ENCODE peak calls at places on chromosomes 11 and 22, in four cellular contexts. G is neuronal stem cell, L is H9, K is H1. S is an unnamed sample. For H3K4me1, the result is how much of the 10 kb centered on the place peaks cover.

GRCh38 chr11:60528934-60529333 is 13.7 kb downstream of the MS4A13 start:
- DNase-seq in G (no peak), L (no peak), K (no peak), S (no peak)

GRCh38 chr22:32842486-32842885 is 41.0 kb downstream of the TIMP3 start:
- DNase-seq in G (no peak), L (no peak), K (no peak), S (peak)

GRCh38 chr11:125591659-125592304 is 870 bp upstream of the STT3A start:
- DNase-seq in G (no peak), L (peak), K (no peak), S (no peak)

GRCh38 chr11:110738641-110739040 is 26.4 kb upstream of the ARHGAP20 start:
- DNase-seq in G (no peak), L (no peak), K (no peak), S (no peak)

GRCh38 chr11:6667733-6668374 is 12.2 kb upstream of the DCHS1 start:
- DNase-seq in G (no peak), L (no peak), K (no peak), S (peak)

GRCh38 chr11:35232961-35233360 is 94.0 kb downstream of the CD44 start:
- DNase-seq in G (no peak), L (no peak), K (no peak), S (peak)

GRCh38 chr11:12249590-12250260 is 127.6 kb upstream of the PARVA start:
- DNase-seq in G (no peak), L (no peak), K (no peak), S (no peak)

GRCh38 chr11:14423633-14424032 is 64.7 kb upstream of the RRAS2 start:
- DNase-seq in G (no peak), L (no peak), K (no peak), S (peak)

GRCh38 chr11:110434952-110435779 is 5.4 kb downstream of the FDX1 start:
- DNase-seq in G (no peak), L (no peak), K (no peak), S (peak)

GRCh38 chr22:46638601-46639431 is 18.6 kb downstream of the GRAMD4 start:
- DNase-seq in G (no peak), L (no peak), K (no peak), S (peak)

GRCh38 chr11:118002010-118002540 is 15.9 kb downstream of the IL10RA start:
- DNase-seq in G (no peak), L (no peak), K (no peak), S (no peak)

GRCh38 chr11:77142091-77142975 is 14.3 kb downstream of the MYO7A start:
- DNase-seq in G (no peak), L (no peak), K (no peak), S (no peak)

GRCh38 chr22:35582218-35582860 is 34.8 kb downstream of the MB start:
- DNase-seq in G (no peak), L (no peak), K (no peak), S (peak)

GRCh38 chr11:313304-313786 is 495 bp upstream of the IFITM1 start:
- DNase-seq in G (no peak), L (no peak), K (peak), S (no peak)
- H2BK12ac ChIP-seq in G (no peak), L (no peak), K (peak), S (peak)

GRCh38 chr11:64891215-64891848 is 12.9 kb upstream of the EHD1 start:
- DNase-seq in G (no peak), L (no peak), K (no peak), S (no peak)
- H3K4me1 ChIP-seq in G (under half), L (under half), K (under half), S (under half)

GRCh38 chr11:92980291-92980690 is 10.8 kb downstream of the MTNR1B start:
- DNase-seq in G (no peak), L (no peak), K (no peak), S (no peak)

GRCh38 chr11:92977401-92977800 is 8.0 kb downstream of the MTNR1B start:
- DNase-seq in G (no peak), L (no peak), K (no peak), S (no peak)

GRCh38 chr11:92978226-92979111 is 9.0 kb downstream of the MTNR1B start:
- DNase-seq in G (no peak), L (no peak), K (no peak), S (no peak)

GRCh38 chr11:92981508-92982043 is 12.1 kb downstream of the MTNR1B start:
- DNase-seq in G (no peak), L (no peak), K (no peak), S (no peak)

GRCh38 chr11:92979176-92979575 is 9.7 kb downstream of the MTNR1B start:
- DNase-seq in G (no peak), L (no peak), K (no peak), S (peak)
- H2BK15ac ChIP-seq in G (no peak), L (no peak), K (no peak), S (no peak)

DNA sequence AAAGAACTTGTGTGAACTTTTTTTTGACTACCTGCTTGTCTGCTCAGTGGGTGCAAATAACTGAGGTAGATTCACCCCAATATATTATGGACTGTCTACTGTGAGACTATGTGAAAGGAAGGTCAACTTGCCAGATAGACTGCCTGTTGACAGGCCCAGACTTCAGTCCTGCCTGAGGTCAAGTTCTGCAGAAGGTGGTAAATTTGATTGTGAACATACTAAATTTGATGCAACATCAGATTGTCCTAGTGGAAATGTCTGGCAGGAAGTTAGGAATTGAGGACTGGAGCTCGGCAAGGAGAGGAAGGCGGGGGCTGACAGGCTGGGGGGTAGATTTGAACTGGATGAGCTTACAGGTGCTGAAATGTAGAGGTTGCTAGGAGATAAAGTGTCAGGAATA is 140.7 kb downstream of the TTC28 start:
- DNase-seq in G (no peak), L (no peak), K (no peak), S (no peak)
- H2BK12ac ChIP-seq in G (no peak), L (no peak), K (no peak), S (no peak)

GRCh38 chr22:28869736-28870135 is 13.6 kb upstream of the ZNRF3 start:
- DNase-seq in G (no peak), L (no peak), K (no peak), S (no peak)
- H3K4me1 ChIP-seq in G (under half), L (under half), K (under half), S (under half)

GRCh38 chr22:39290724-39291161 is 28.7 kb downstream of the RPL3 start:
- DNase-seq in G (no peak), L (peak), K (no peak), S (peak)

GRCh38 chr22:39291501-39291900 is 27.9 kb downstream of the RPL3 start:
- DNase-seq in G (no peak), L (peak), K (no peak), S (no peak)

GRCh38 chr22:39293766-39294368 is 25.6 kb downstream of the RPL3 start:
- DNase-seq in G (no peak), L (no peak), K (no peak), S (no peak)

GRCh38 chr22:39292002-39292401 is 27.4 kb downstream of the RPL3 start:
- DNase-seq in G (no peak), L (no peak), K (no peak), S (no peak)

GRCh38 chr22:39292561-39293074 is 26.8 kb downstream of the RPL3 start:
- DNase-seq in G (peak), L (peak), K (no peak), S (peak)
- H2BK15ac ChIP-seq in G (peak), L (no peak), K (peak), S (peak)

GRCh38 chr11:2927851-2928604 is 1.2 kb downstream of the PHLDA2 start:
- DNase-seq in G (no peak), L (no peak), K (no peak), S (peak)

GRCh38 chr11:2927493-2927800 is 1.8 kb downstream of the PHLDA2 start:
- DNase-seq in G (no peak), L (no peak), K (no peak), S (no peak)

GRCh38 chr11:2929880-2930704 is 872 bp upstream of the PHLDA2 start:
- DNase-seq in G (peak), L (peak), K (peak), S (peak)

GRCh38 chr11:2929511-2929879 is 275 bp upstream of the PHLDA2 start:
- DNase-seq in G (no peak), L (no peak), K (no peak), S (peak)

DNA sequence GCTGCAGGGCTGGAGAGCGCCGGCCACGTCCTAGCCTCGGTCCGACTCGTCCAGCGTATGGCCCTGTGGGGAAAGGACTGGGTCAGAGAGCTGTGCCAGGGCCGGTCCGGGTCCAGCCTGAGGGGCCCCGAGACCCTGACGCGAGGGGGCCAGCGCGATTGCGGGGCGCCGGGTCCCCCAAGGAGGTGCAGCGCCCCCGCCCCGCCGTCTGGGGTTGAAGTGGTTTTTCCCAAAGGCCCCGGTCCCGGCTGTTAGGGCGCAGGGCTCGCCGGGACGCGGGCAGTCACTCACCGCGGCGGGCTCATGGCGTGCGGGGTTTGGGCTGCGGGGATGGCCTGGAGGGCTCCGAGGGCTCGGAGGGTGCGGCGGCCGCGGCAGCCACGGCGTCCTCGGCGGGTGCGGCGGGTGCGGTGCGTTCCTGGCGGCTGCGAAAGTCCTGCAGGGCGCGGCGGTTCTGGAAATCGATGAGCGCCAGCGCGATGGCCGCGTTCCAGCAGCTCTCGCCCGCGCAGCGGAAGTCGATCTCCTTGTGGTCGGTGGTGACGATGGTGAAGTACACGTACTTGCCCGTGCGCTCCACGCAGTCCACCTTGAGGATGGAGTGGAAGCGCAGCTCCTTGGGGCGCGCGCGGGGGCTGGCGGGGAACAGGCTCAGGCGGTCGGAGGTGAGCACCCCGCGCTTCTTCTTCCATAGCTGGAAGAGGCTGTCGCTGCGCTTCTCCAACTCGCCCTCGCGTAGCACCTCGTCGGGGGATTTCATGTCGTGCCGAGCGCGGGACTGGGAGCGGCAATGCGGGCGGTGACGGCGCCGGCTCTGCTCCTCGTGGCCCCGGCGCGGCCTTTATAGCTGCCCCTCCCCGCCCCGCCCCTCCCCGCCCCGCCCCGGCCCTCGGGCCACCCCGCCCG is at the start of gene PHLDA2:
- DNase-seq in G (no peak), L (peak), K (peak), S (peak)
- H2BK12ac ChIP-seq in G (peak), L (no peak), K (peak), S (peak)

DNA sequence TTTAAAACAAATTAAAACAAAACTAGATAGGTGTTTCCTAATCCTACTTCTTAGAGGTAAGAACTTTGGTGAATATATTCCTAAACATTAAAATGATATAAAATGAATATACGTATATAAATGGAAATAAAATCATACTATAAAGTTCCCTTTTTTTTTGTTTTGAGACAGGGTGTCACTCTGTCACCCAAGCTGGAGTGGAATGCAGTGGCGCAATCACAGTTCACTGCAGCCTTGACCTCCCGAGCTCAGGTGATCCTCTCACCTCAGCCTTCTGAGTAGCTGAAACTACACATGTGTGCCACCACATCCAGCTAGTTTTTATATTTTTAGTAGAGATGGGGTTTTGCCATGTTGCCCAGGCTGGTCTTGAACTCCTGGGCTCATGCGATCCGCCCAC is 44.9 kb downstream of the NPAT start:
- DNase-seq in G (no peak), L (no peak), K (no peak), S (no peak)
- H3K4me1 ChIP-seq in G (under half), L (under half), K (under half), S (under half)

DNA sequence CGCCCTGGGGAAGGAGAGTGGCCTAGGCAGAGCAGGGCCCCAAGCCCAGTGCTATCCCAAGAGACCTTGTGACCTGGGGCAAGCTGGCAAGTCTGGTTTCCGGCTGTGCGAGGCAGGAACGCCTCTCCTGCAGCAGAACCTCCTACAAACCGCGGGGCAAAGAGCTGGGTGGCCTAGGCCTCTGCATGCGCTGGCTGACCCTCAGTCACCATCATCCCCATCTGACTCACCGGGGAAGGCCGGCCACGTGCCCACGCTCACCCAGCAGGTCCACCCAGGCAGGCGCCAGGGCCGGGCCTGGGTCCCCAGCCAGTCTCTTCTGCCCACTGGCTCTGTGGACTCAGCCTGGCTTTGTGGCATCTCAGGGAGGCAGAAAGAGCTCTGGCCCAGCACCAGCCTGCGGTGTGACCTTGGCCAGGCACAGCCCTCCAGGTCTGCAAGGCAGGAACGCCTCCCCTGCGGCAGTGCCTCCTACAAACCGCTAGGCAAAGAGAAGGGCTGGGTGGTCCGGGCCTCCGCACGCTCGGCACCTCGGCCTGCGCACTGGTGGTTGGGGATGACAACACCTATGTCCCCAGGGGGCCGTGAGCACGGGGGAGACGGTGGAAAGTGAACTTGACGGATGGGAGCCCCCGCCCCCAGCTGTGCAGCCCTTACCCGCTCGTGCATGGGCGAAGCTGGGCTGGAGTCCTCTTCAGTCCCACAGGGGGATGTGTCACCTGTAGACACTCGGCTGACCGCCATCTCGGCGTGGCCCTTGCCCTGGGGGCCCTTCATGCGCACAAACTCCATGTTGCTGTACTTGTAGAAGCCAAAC is 38.2 kb downstream of the KIAA0930 start:
- DNase-seq in G (no peak), L (peak), K (no peak), S (peak)
- H2BK15ac ChIP-seq in G (no peak), L (no peak), K (no peak), S (peak)

GRCh38 chr22:27437570-27437969 is 364.0 kb downstream of the MN1 start:
- DNase-seq in G (no peak), L (no peak), K (no peak), S (no peak)

GRCh38 chr22:27433585-27434190 is 367.9 kb downstream of the MN1 start:
- DNase-seq in G (no peak), L (no peak), K (no peak), S (no peak)

GRCh38 chr22:27434898-27435297 is 366.7 kb downstream of the MN1 start:
- DNase-seq in G (no peak), L (no peak), K (no peak), S (no peak)

GRCh38 chr22:27436591-27436990 is 365.0 kb downstream of the MN1 start:
- DNase-seq in G (no peak), L (no peak), K (no peak), S (no peak)

DNA sequence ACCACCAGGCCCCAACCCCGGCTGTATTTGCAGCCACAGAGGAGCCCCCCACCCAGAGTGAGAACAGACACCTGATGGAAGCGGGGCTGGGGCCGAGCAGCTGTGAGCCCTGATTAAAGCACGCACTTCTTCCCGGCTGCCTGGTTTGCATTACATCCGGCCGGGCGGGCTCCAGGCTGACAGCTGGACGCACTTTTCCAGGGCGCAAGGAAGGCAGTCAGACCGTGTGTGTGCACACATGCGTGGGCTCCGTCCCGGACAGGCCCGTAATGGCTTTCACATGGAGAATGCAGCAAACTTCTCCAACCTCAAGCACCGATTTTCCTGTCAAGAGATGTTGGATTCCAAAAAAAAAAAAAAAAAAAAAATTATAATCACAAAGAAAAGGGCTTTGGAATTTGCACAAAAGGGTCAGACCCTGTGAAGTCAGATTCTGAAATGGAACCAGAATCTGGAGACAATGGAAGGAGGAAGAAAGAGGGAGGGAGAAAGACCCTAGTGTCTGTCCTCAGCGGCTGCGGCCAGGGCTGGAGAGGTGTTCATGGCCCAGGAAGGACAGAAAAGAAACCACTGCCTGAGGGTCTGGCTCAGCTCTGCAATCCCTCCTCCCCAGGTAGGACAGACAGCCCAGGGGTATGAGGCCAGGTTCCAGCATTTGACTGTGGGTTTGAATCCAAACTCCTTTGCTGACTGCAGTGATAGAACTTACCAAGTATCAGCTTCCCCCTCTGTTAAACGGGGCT is 365.5 kb downstream of the MN1 start:
- DNase-seq in G (peak), L (no peak), K (no peak), S (peak)
- H2BK12ac ChIP-seq in G (peak), L (no peak), K (peak), S (no peak)

S was measured in mesenchymal stem cell.